ENCODE peak calls at places on chromosome 19, in four cellular contexts. V, P, S and Q are unnamed samples.

GRCh38 chr19:3360494-3361383 is 5.6 kb upstream of the NFIC start:
- DNase-seq in S (peak; percentile 78), V (no peak), P (peak; percentile 32), Q (peak; percentile 51)

GRCh38 chr19:18710986-18711751 is 27.7 kb downstream of the CRTC1 start:
- DNase-seq in V (no peak), S (peak; percentile 44), P (peak; percentile 52), Q (no peak)

GRCh38 chr19:55063492-55063843 is 520 bp upstream of the RDH13 start:
- DNase-seq in V (no peak), S (no peak), P (no peak), Q (no peak)

GRCh38 chr19:38679839-38680238 is 32.4 kb downstream of the ACTN4 start:
- DNase-seq in V (no peak), P (peak; percentile 46), S (no peak), Q (no peak)

GRCh38 chr19:51712461-51713081 is 11.2 kb downstream of the HAS1 start:
- DNase-seq in S (no peak), V (peak; percentile 38), P (peak; percentile 55), Q (peak; percentile 65)

GRCh38 chr19:2529473-2529918 is 53.6 kb downstream of the GADD45B start:
- DNase-seq in S (no peak), P (peak; percentile 100), V (peak; percentile 80), Q (peak; percentile 100)

GRCh38 chr19:19434483-19435045 is 29.1 kb downstream of the GATAD2A start:
- DNase-seq in V (no peak), P (peak; percentile 80), S (peak; percentile 72), Q (peak; percentile 67)

GRCh38 chr19:23351806-23352205 is 43.5 kb downstream of the ZNF91 start:
- DNase-seq in S (no peak), V (no peak), P (no peak), Q (no peak)

GRCh38 chr19:41276231-41276630 is 12.1 kb downstream of the HNRNPUL1 start:
- DNase-seq in V (no peak), P (peak; percentile 40), S (no peak), Q (peak; percentile 32)

GRCh38 chr19:18789883-18790565 is 1.1 kb downstream of the COMP start:
- DNase-seq in V (no peak), S (peak; percentile 81), P (peak; percentile 21), Q (peak; percentile 10)

GRCh38 chr19:1098177-1099051 is 3.2 kb upstream of the POLR2E start:
- DNase-seq in S (no peak), P (peak; percentile 51), V (no peak), Q (no peak)

GRCh38 chr19:40332669-40333068 is 15.5 kb downstream of the C19orf47 start:
- DNase-seq in P (no peak), V (no peak), S (no peak), Q (no peak)

GRCh38 chr19:44580366-44580895 is 32.9 kb upstream of the IGSF23 start:
- DNase-seq in S (no peak), P (no peak), V (no peak), Q (no peak)

GRCh38 chr19:16661480-16662034 is 618 bp downstream of the TMEM38A start:
- DNase-seq in S (peak; percentile 48), P (no peak), V (no peak), Q (peak; percentile 5)

GRCh38 chr19:14512420-14512961 is 5.7 kb downstream of the DNAJB1 start:
- DNase-seq in V (no peak), P (no peak), S (no peak), Q (no peak)

GRCh38 chr19:14516048-14516534 is 2.1 kb downstream of the DNAJB1 start:
- DNase-seq in P (no peak), S (no peak), V (no peak), Q (no peak)

GRCh38 chr19:14515501-14516047 is 2.6 kb downstream of the DNAJB1 start:
- DNase-seq in S (no peak), P (no peak), V (no peak), Q (no peak)

GRCh38 chr19:14516746-14517438 is 1.3 kb downstream of the DNAJB1 start:
- DNase-seq in P (no peak), V (no peak), S (no peak), Q (no peak)

GRCh38 chr19:14514215-14514871 is 3.9 kb downstream of the DNAJB1 start:
- DNase-seq in P (no peak), V (no peak), S (no peak), Q (no peak)
- H3K4me3 ChIP-seq in P (no peak overlapping the region), V (no peak overlapping the region), S (no peak overlapping the region), Q (no peak overlapping the region)

GRCh38 chr19:48713041-48713863 is 6.3 kb downstream of the MAMSTR start:
- DNase-seq in P (no peak), S (no peak), V (no peak), Q (no peak)
- TF ChIP-seq CTCF in P (peak; percentile 24), S (no peak), V (peak; percentile 41), Q (peak; percentile 60)

DNA sequence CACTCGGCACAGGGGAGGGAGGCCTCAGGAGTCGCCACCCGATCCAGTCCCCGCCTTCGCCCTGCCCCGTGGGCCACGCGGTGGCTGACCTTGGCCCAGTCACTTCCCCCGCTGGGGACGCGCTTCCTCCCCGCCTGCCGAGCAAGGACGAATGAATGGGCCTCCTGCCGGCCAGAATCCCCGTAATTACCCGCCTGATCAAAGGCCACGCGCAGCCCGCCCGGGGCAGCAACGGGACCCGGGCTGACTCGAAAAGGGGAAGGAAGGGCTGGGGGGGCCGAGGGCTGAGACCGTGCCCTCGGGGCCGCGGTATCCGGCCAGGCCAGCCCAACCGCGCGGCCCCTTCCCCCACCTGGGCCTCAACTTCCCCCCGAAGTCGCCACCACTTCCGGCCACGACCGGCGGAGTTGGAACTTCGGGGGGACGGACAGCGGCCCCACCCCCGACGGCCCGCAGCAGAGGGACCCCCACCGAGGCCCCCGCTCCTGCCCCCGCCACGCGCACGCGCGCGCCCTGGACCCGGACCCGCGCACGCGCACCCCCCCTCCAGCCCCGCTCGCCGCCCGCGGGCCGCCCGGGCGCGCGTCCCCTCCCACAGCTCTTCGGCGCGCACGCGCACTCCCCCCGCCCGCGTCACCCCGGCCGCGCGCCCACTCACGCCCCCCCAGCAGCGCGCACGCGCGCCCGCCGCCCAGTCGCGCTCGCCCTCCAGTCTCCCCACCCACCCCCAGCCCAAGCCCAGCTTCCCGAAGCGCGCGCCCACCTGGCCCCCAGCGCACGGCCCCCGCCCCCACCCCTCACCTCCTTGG is 520 bp downstream of the ZNF787 start:
- DNase-seq in P (peak; percentile 73), S (peak; percentile 61), V (peak; percentile 68), Q (peak; percentile 83)
- H3K4me3 ChIP-seq in P (peak overlapping the region; percentile 65), S (peak overlapping the region; percentile 94), V (peak overlapping the region; percentile 64), Q (peak overlapping the region; percentile 76)

GRCh38 chr19:46298477-46299003 is 1.7 kb downstream of the HIF3A start:
- DNase-seq in V (no peak), S (no peak), P (no peak), Q (no peak)

GRCh38 chr19:46299695-46300094 is 2.9 kb downstream of the HIF3A start:
- DNase-seq in P (no peak), S (peak; percentile 50), V (no peak), Q (no peak)

GRCh38 chr19:46296722-46297431 is at the start of gene HIF3A:
- DNase-seq in P (peak; percentile 39), S (peak; percentile 78), V (peak; percentile 58), Q (peak; percentile 78)

GRCh38 chr19:46299004-46299509 is 2.2 kb downstream of the HIF3A start:
- DNase-seq in S (peak; percentile 96), P (peak; percentile 88), V (peak; percentile 92), Q (peak; percentile 93)

DNA sequence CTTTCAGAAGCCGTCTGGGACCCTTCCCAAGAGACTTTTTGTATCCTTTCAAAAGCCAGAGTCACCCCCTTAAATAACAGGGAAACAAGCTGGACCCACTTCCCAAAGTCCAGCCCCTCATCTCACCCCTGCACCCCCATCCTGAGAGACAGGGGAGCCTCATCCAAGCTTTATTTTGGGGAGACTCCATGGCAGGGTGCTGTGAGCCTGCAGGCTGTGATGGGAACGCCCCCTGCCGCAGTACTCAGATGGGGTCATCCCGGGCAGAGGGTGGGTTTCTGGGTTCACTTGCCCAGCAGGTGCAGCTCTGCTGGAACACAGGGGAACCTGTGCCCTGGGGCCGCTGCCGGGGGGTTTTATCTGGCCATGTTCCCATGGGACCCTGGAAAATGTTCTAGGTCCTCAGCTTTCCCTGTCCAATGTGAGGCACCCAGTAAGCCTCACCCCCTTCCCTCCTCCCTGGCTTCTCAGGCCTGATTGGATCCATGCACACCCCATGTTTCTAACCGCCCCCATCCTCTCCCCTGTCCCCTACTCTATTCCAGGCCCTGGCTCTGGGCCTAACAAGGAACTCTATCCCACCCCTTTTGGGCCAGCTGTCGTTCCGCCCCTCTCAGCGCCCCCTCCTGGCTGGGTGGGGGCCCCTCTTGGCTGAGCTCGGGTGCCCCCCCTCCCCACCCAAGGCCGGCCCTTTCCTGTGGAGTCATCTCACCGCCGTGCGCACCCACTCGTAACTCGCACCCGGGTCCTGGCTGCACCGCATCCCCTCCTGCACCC is 1.0 kb downstream of the HIF3A start:
- DNase-seq in V (peak; percentile 40), P (peak; percentile 54), S (peak; percentile 91), Q (peak; percentile 94)
- TF ChIP-seq CTCF in V (peak; percentile 30), P (no peak), S (peak; percentile 29), Q (peak; percentile 15)

DNA sequence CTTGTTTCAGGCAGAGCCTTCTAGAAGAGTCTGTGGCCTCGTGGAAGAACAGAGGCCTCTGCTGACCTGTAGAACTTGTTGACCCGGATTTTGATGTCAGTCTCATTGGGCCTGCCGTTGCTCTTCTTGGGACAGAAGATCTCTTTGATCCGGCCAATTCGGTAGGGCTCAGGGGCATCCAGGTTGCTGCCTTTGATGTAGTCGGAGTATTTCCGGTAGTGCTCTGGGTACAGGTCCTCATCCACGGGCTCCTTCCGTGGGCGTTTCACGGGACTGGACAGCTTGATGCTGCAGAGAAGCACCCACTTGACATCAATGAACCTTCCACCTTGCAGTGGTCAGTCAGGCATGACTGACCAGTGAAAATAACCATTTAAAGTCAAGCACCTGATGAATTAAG is 24.0 kb upstream of the EIF3G start:
- DNase-seq in V (no peak), P (no peak), S (no peak), Q (no peak)
- H3K4me3 ChIP-seq in V (no peak overlapping the region), P (no peak overlapping the region), S (no peak overlapping the region), Q (no peak overlapping the region)

GRCh38 chr19:36379510-36379819 is 464 bp upstream of the ZFP14 start:
- DNase-seq in S (no peak), P (no peak), V (no peak), Q (no peak)

GRCh38 chr19:36377541-36378178 is 1.3 kb downstream of the ZFP14 start:
- DNase-seq in P (no peak), S (no peak), V (no peak), Q (no peak)

GRCh38 chr19:36373638-36374156 is 5.3 kb downstream of the ZFP14 start:
- DNase-seq in P (no peak), S (no peak), V (no peak), Q (no peak)

DNA sequence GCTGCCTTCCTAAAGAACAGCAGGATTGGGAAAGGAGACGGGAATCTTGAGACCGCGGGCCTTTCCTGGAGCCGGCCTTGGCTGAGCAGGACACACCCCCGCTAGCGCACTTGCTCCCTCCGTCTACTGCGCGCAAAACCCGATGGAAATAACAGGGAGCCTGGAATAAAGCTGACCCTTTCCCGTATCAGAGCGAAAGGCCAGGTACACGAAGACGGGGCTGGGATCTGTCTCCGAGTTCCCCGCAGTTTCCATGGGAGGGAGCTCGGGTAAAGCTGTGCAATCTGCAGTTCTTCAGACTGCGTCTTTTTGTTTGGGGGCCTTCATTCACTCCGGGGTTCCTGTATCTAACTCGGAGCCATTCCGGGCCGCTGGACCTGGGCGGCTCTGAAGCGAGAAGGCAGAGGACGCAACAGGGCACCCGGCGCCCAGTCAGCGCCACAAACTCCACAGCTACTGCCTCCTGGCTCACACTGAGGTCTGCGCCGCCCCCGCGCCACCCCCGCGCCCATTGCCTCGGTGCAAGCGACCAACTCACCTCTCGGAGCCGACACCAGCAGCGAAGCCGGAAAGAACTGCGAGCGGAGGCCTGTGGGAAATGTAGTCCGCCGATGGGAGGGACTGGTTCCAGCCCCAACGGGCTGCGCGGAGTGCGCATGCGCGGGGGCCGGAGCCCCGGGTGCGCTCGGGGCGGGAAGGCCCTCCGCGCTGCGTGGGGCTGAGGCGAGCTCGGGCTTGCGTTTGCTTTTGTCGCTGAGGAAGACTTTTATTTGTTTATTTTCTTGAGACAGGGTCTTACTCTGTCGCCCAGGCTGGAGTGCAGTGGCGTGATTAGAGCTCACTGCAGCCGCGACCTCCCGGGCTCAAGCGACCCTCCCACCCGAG is at the start of gene ZFP14:
- DNase-seq in P (peak; percentile 92), S (peak; percentile 90), V (peak; percentile 93), Q (peak; percentile 94)
- TF ChIP-seq CTCF in P (peak; percentile 29), S (peak; percentile 10), V (peak; percentile 34), Q (peak; percentile 14)